ENCODE peak calls at places on chromosomes 4 and X, in five cellular contexts. A, J, K, L and N are unnamed samples.

GRCh38 chrX:13599491-13599890 is 30.1 kb downstream of the EGFL6 start:
- DNase-seq in A (peak), J (no peak), K (no peak), L (no peak), N (no peak)

GRCh38 chrX:108735087-108735679 is 1.2 kb downstream of the IRS4 start:
- DNase-seq in A (no peak), J (no peak), K (no peak), L (peak), N (no peak)

GRCh38 chr4:180057891-180058643 is 2185.1 kb upstream of the TENM3 start:
- DNase-seq in A (peak), J (no peak), K (no peak), L (peak), N (no peak)

GRCh38 chrX:68261060-68261672 is 172.1 kb downstream of the OPHN1 start:
- DNase-seq in A (peak), J (no peak), K (no peak), L (no peak), N (no peak)

GRCh38 chr4:78293841-78294301 is 236.7 kb downstream of the FRAS1 start:
- DNase-seq in A (peak), J (no peak), K (no peak), L (peak), N (no peak)

GRCh38 chr4:103075894-103076776 is at the start of gene SLC9B2:
- DNase-seq in A (peak), J (peak), K (peak), L (peak), N (peak)

GRCh38 chr4:176011523-176011922 is 54.1 kb upstream of the WDR17 start:
- DNase-seq in A (no peak), J (no peak), K (no peak), L (no peak), N (no peak)

GRCh38 chr4:154779362-154779947 is 1.6 kb upstream of the RBM46 start:
- DNase-seq in A (peak), J (no peak), K (no peak), L (peak), N (no peak)

GRCh38 chrX:40154229-40154852 is 56.6 kb upstream of the BCOR start:
- DNase-seq in A (peak), J (peak), K (no peak), L (peak), N (no peak)

GRCh38 chrX:19912-20571 is 261.1 kb upstream of the PLCXD1 start:
- DNase-seq in A (no peak), J (no peak), K (no peak), L (no peak), N (no peak)
- H3K4me3 ChIP-seq in A (no peak), J (peak), K (no peak), L (no peak), N (no peak)

GRCh38 chrX:135295944-135296305 is 13.4 kb upstream of the ETDC start:
- DNase-seq in A (no peak), J (no peak), K (no peak), L (no peak), N (no peak)
- H3K4me3 ChIP-seq in A (peak), J (peak), K (no peak), L (no peak), N (peak)

GRCh38 chrX:70132877-70133302 is 357 bp upstream of the IGBP1 start:
- DNase-seq in A (no peak), J (no peak), K (no peak), L (no peak), N (no peak)
- H3K4me3 ChIP-seq in A (peak), J (peak), K (peak), L (peak), N (peak)

DNA sequence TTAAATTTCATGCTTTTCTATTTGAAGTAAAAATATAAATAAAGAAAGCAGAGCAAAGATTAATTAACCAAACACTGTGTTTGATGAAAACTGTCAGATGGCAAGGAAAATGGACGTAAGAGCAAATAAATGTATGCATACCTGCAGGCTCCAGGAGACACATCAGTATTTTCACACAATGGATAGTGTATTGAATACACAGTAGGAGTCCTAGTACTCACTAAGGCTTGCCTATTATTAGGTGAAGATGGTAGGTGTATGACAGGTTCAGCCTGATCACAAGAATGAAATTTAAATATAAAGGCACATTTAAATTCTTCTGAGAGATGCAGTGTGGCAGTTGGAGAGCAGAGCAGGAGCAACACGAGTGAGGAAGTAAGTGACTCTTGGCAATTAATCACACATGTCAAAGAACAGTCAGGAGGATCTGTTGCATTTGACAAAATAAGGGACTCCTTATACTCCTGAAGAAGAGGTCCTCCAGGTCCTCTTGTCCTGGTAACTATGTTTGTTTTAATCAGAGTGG is 106.0 kb upstream of the NDST4 start:
- DNase-seq in A (no peak), J (no peak), K (no peak), L (no peak), N (no peak)
- H3K4me3 ChIP-seq in A (no peak), J (no peak), K (no peak), L (no peak), N (no peak)

DNA sequence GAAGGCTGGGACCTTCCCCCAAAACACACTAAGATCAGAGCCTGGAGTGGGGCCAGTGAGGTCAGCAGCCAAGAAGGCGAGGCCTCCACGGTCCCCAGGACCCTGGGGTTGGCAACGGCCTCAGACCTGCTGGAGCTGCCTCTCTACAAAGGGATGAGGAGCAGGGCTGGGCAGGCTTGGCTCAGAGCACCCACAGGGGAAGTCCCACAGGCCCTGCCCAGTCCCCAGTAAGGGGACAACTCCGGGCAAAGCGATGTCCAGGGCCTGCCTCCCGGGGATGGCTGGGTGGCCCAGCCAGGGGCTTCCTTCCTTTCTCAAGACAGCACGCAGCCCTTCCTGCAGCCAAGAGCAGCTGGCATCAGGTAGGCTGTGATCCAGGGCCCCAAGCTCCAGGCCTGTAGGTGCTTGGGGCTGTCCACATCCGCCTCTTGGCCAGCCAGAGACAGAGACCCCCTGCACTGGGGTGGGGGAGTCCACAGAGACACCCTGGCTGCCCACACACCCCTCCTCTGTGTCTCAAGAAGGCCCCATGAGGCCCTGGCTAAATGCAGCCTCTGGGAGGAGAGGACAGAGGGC is 5.7 kb downstream of the MXD4 start:
- DNase-seq in A (peak), J (peak), K (peak), L (no peak), N (no peak)
- H3K4me3 ChIP-seq in A (no peak), J (peak), K (no peak), L (no peak), N (no peak)

DNA sequence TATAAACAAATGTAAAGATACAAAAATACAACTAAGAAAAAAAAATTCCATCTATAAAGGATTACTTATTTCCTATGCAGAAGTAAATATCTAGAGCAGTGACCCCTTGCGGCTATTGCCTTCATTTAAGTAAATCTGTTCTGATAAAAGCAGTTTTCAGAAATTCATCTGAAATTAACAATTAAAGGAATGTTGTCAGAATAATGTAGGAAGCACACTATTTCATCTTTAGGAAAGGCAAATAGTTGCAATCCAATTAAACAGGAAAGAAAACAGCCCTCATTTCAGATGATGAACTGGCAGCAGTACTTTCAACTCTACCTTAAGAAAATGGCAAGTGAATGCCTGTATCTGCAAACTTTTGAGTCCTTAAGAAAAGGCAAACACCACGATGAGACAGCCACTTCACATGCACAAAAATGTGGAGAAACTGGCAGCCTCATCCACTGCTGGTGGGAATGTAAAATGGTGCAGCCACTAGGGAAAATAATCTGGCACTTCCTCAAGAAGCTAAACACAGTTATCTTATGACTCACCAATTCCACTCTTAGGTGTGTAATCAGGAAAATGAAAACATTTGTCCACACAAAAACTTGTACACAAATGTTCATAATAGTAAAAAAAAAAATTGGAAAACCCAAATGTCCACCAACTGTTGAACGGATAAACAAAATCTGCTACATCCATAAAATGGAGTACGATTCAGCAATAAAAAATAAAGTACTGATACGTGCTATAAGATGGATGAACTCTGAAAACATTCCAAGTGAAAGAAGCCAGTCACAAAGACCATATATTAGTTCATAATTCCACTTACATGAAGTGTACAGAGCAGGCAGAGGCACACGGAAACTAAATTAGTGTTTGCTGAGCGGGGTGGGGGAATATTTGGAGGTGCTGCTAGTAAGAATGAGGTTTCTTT is 2.0 kb upstream of the THAP9 start:
- DNase-seq in A (peak), J (no peak), K (peak), L (peak), N (no peak)
- H3K4me3 ChIP-seq in A (peak), J (peak), K (no peak), L (peak), N (peak)

DNA sequence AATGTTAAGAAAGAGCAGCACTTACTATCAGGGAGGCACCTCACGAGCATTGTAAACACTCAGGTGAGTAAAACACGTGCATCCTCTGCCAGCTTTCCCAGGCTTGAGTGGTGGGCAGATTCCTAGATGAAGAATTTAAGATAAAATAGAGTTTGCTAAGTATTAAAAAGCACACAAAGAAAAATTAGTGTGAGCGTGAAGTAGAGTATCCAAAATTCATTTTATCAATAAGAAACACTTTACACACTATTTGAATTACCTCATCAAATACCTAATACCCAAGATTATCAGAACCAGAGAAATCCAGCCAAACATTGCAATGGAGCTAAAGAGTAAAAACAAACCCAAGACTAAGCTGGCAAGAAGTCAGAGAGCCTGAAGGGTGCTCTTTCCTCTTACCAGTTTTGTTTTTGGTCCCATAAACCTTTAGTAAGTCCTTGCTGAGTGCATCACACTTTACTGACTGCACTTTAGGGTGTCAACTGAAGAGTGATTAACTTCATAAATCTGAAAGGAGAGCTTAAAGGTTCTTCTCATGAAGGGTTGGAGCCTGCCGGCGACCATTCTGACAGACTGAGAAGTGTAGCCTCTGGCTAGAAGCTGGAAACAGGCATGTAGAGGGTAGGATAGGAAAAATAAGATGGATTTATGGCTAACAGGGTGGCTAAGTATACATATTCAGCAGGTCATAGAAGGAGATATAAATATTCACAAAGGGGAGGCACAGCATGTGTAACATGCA is 151.1 kb downstream of the SLC7A11 start:
- DNase-seq in A (no peak), J (no peak), K (no peak), L (no peak), N (no peak)
- H3K4me3 ChIP-seq in A (no peak), J (peak), K (no peak), L (no peak), N (no peak)

GRCh38 chr4:140049924-140050681 is 103.9 kb downstream of the MAML3 start:
- DNase-seq in A (peak), J (no peak), K (no peak), L (peak), N (no peak)
- H3K4me3 ChIP-seq in A (peak), J (peak), K (no peak), L (peak), N (peak)